ENCODE peak calls at places on chromosome 7, in eight cellular contexts. R, T, Y, X, G, K, J and D are unnamed samples.

GRCh38 chr7:11607676-11608075 is 224.3 kb downstream of the THSD7A start:
- DNase-seq in R (no peak), T (no peak), Y (no peak), X (no peak), G (no peak), K (peak), J (no peak), D (no peak)

GRCh38 chr7:71787513-71787912 is 624.6 kb downstream of the CALN1 start:
- DNase-seq in R (no peak), T (no peak), Y (no peak), X (no peak), G (no peak), K (no peak), J (no peak), D (no peak)

GRCh38 chr7:101778181-101778580 is 39.2 kb upstream of the CUX1 start:
- DNase-seq in R (no peak), T (no peak), Y (no peak), X (no peak), G (no peak), K (no peak), J (no peak), D (no peak)

GRCh38 chr7:1901431-1902210 is 231.5 kb downstream of the ELFN1 start:
- DNase-seq in R (no peak), T (no peak), Y (peak), X (peak), G (no peak), K (no peak), J (no peak), D (no peak)

GRCh38 chr7:49669692-49670260 is 103.7 kb upstream of the VWC2 start:
- DNase-seq in R (no peak), T (no peak), Y (peak), X (no peak), G (no peak), K (no peak), J (no peak), D (no peak)

GRCh38 chr7:121697731-121698396 is 175.1 kb upstream of the PTPRZ1 start:
- DNase-seq in R (no peak), T (no peak), Y (no peak), X (no peak), G (no peak), K (no peak), J (no peak), D (no peak)

GRCh38 chr7:136870799-136871487 is 2.5 kb downstream of the CHRM2 start:
- DNase-seq in R (no peak), T (no peak), Y (peak), X (peak), G (no peak), K (no peak), J (no peak), D (no peak)

GRCh38 chr7:80278737-80279136 is 144.1 kb downstream of the GNAI1 start:
- DNase-seq in R (no peak), T (no peak), Y (no peak), X (no peak), G (no peak), K (no peak), J (no peak), D (no peak)

GRCh38 chr7:157020514-157021070 is 10.1 kb upstream of the MNX1 start:
- DNase-seq in R (no peak), T (no peak), Y (peak), X (no peak), G (no peak), K (no peak), J (no peak), D (no peak)

GRCh38 chr7:106731637-106732036 is 70.7 kb upstream of the CCDC71L start:
- DNase-seq in R (no peak), T (no peak), Y (no peak), X (no peak), G (no peak), K (peak), J (no peak), D (no peak)

GRCh38 chr7:155090647-155091046 is 20.5 kb downstream of the HTR5A start:
- DNase-seq in R (no peak), T (peak), Y (no peak), X (no peak), G (no peak), K (no peak), J (no peak), D (no peak)

GRCh38 chr7:87218941-87219544 is 489 bp downstream of the TMEM243 start:
- DNase-seq in R (no peak), T (peak), Y (peak), X (peak), G (no peak), K (peak), J (peak), D (no peak)

GRCh38 chr7:100873599-100874299 is 1.2 kb upstream of the SRRT start:
- DNase-seq in R (no peak), T (no peak), Y (no peak), X (no peak), G (no peak), K (no peak), J (no peak), D (no peak)

GRCh38 chr7:151459726-151460473 is 20.0 kb upstream of the CRYGN start:
- DNase-seq in R (peak), T (peak), Y (peak), X (peak), G (peak), K (peak), J (no peak), D (peak)

DNA sequence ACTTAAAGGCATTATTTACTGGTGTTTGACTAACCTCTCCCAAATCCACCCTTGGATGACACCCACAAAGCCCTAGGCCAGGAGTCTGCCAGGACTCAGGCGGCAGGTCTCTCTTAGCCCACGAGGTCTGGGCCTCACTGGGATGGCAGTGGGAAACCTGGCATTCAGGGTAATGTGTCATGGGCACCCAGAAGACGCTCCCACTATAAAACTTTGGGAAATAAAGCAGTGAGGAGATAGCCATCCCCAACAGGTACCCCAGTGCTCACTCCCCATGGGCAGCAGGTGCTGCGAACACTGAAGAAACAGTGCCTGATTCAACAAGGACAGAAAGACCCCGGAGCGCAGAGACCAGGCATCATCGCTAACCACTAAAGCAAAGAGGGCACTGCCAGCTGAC is 14.4 kb upstream of the PTPRN2 start:
- DNase-seq in R (no peak), T (no peak), Y (no peak), X (no peak), G (no peak), K (no peak), J (no peak), D (no peak)
- H3K4me3 ChIP-seq in R (no peak), T (no peak), Y (no peak), X (no peak), G (no peak), K (no peak), J (no peak), D (no peak)

DNA sequence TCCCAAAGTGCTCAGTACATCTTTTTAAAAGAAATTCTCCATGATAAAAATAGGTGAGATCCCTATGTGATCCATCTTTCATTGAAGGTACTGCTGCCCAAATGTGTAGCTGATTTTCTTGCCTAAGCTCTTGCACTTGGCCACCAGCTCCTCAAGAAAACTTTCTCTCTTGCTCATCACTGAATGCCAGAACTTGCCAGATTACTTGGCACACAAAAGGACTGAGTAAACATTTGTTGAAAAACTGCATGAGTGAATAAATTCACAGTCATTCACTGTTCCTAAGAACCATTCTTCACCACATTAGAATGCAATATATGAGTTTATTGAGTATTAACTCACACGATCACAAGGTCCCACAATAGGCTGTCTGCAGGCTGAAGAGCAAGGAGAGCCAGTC is 99.9 kb downstream of the TRIL start:
- DNase-seq in R (no peak), T (no peak), Y (no peak), X (no peak), G (no peak), K (peak), J (no peak), D (peak)
- TF ChIP-seq CTCF in R (no peak), T (no peak), Y (no peak), X (no peak), G (no peak), K (no peak), J (no peak), D (no peak)

GRCh38 chr7:25638042-25638441 is 409.8 kb upstream of the NPVF start:
- DNase-seq in R (no peak), T (no peak), Y (no peak), X (no peak), G (no peak), K (no peak), J (no peak), D (no peak)

GRCh38 chr7:25633420-25633819 is 405.1 kb upstream of the NPVF start:
- DNase-seq in R (no peak), T (no peak), Y (no peak), X (no peak), G (no peak), K (no peak), J (no peak), D (no peak)

GRCh38 chr7:25636168-25636567 is 407.9 kb upstream of the NPVF start:
- DNase-seq in R (no peak), T (no peak), Y (no peak), X (no peak), G (no peak), K (no peak), J (no peak), D (no peak)

GRCh38 chr7:25638590-25638989 is 410.3 kb upstream of the NPVF start:
- DNase-seq in R (no peak), T (no peak), Y (no peak), X (no peak), G (no peak), K (no peak), J (no peak), D (no peak)

DNA sequence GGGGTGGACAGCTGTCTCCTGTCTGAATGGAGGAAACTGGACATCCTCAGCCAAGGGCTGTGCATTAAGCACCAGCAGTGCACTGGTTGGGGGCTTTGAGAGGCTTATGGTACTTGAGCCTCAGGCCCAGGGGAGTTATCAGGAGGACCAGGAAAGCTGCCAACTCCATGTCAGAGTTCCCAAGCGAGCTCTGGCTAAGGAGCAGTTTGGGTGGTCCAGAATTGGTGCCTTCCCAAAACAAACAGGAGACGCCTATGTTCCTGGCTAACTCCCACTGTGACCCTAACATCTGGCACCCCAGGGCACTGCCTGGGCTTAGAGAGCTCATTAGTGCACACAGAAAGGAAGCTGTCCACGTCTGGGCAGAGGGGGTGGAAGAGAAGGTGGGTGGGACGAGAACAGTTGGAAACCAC is 408.6 kb upstream of the NPVF start:
- DNase-seq in R (no peak), T (no peak), Y (no peak), X (no peak), G (no peak), K (peak), J (no peak), D (no peak)
- H3K4me3 ChIP-seq in R (no peak), T (no peak), Y (no peak), X (no peak), G (no peak), K (no peak), J (no peak), D (no peak)

GRCh38 chr7:128404826-128405344 is 4.9 kb downstream of the IMPDH1 start:
- DNase-seq in R (no peak), T (no peak), Y (no peak), X (no peak), G (no peak), K (no peak), J (no peak), D (no peak)
- TF ChIP-seq CTCF in R (no peak), T (no peak), Y (no peak), X (no peak), G (peak), K (peak), J (no peak), D (peak)

DNA sequence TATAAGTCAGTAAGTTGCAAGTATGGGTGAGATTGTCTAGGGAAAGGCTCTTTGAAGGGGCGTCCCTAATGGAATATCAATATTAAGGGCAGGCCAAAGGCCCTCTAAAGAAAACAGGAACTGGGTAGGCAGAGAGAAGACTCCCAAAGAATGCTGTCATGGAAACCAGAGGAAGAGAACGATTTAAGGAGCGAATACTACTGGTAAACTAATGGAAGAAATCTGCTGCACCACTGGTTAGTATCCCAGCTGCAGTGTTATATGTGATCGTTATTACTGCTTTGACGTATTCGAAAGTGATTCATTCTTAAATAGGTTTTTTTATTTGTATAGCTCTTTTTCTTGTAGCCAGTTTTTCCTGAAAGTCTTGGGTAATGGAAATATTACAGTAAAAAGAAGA is 1.3 kb downstream of the CASP2 start:
- DNase-seq in R (no peak), T (no peak), Y (no peak), X (no peak), G (no peak), K (no peak), J (no peak), D (no peak)
- H3K4me3 ChIP-seq in R (peak), T (peak), Y (peak), X (peak), G (peak), K (peak), J (peak), D (peak)

GRCh38 chr7:17460665-17461064 is 162.2 kb downstream of the AHR start:
- DNase-seq in R (no peak), T (no peak), Y (no peak), X (no peak), G (no peak), K (no peak), J (no peak), D (no peak)
- TF ChIP-seq CTCF in R (no peak), T (no peak), Y (no peak), X (no peak), G (no peak), K (no peak), J (no peak), D (no peak)

GRCh38 chr7:98168181-98168903 is 42.9 kb upstream of the BHLHA15 start:
- DNase-seq in R (peak), T (no peak), Y (no peak), X (no peak), G (peak), K (peak), J (peak), D (peak)
- H3K4me3 ChIP-seq in R (no peak), T (no peak), Y (no peak), X (no peak), G (no peak), K (no peak), J (no peak), D (no peak)

GRCh38 chr7:42253316-42253715 is 16.3 kb upstream of the GLI3 start:
- DNase-seq in R (no peak), T (no peak), Y (no peak), X (no peak), G (no peak), K (no peak), J (no peak), D (no peak)
- TF ChIP-seq CTCF in R (no peak), T (no peak), Y (no peak), X (no peak), G (no peak), K (no peak), J (no peak), D (no peak)

GRCh38 chr7:28168393-28169158 is 12.0 kb downstream of the JAZF1 start:
- DNase-seq in R (no peak), T (no peak), Y (no peak), X (no peak), G (no peak), K (no peak), J (no peak), D (no peak)

GRCh38 chr7:28165971-28166955 is 14.3 kb downstream of the JAZF1 start:
- DNase-seq in R (no peak), T (no peak), Y (no peak), X (no peak), G (peak), K (peak), J (no peak), D (no peak)

GRCh38 chr7:28169166-28169713 is 11.4 kb downstream of the JAZF1 start:
- DNase-seq in R (no peak), T (no peak), Y (no peak), X (no peak), G (no peak), K (no peak), J (no peak), D (no peak)

GRCh38 chr7:28165221-28165807 is 15.3 kb downstream of the JAZF1 start:
- DNase-seq in R (no peak), T (no peak), Y (no peak), X (no peak), G (no peak), K (no peak), J (no peak), D (no peak)

GRCh38 chr7:28166982-28167715 is 13.4 kb downstream of the JAZF1 start:
- DNase-seq in R (no peak), T (no peak), Y (no peak), X (no peak), G (no peak), K (no peak), J (no peak), D (no peak)
- H3K4me3 ChIP-seq in R (no peak), T (no peak), Y (no peak), X (no peak), G (no peak), K (no peak), J (no peak), D (no peak)